ENCODE peak calls at places on chromosomes 11 and 22, in four cellular contexts. M, Z, I and N are unnamed samples.

GRCh38 chr22:20437253-20438065 is at the start of gene SCARF2:
- DNase-seq in M (no peak), Z (no peak), I (no peak), N (peak; percentile 40)

GRCh38 chr11:124085583-124085982 is 29.7 kb upstream of the VWA5A start:
- DNase-seq in M (no peak), Z (no peak), I (no peak), N (no peak)

GRCh38 chr11:35327829-35328228 is 91.5 kb downstream of the SLC1A2 start:
- DNase-seq in M (no peak), Z (no peak), I (no peak), N (no peak)

GRCh38 chr22:19988331-19988808 is 28.3 kb downstream of the ARVCF start:
- DNase-seq in M (no peak), Z (no peak), I (no peak), N (no peak)

GRCh38 chr22:26590525-26590858 is 560 bp upstream of the TPST2 start:
- DNase-seq in M (no peak), Z (no peak), I (no peak), N (peak; percentile 26)

GRCh38 chr11:73141309-73142127 is 600 bp downstream of the FCHSD2 start:
- DNase-seq in M (peak; percentile 63), Z (peak; percentile 61), I (peak; percentile 72), N (peak; percentile 67)

GRCh38 chr11:6681949-6682348 is 1.2 kb downstream of the MRPL17 start:
- DNase-seq in M (no peak), Z (no peak), I (no peak), N (peak; percentile 7)

GRCh38 chr11:11450744-11451362 is 97.8 kb upstream of the CSNK2A3 start:
- DNase-seq in M (no peak), Z (no peak), I (no peak), N (no peak)

GRCh38 chr22:47628477-47629272 is 866.2 kb downstream of the TBC1D22A start:
- DNase-seq in M (no peak), Z (no peak), I (no peak), N (no peak)

GRCh38 chr11:130103296-130103814 is 33.7 kb downstream of the APLP2 start:
- DNase-seq in M (no peak), Z (no peak), I (no peak), N (no peak)

GRCh38 chr22:37747090-37747714 is 50.4 kb downstream of the TRIOBP start:
- DNase-seq in M (peak; percentile 17), Z (no peak), I (no peak), N (peak; percentile 26)

GRCh38 chr11:122785156-122785605 is 53.1 kb upstream of the CRTAM start:
- DNase-seq in M (no peak), Z (no peak), I (no peak), N (no peak)

GRCh38 chr11:85694385-85694980 is 8.5 kb upstream of the CCDC89 start:
- DNase-seq in M (no peak), Z (no peak), I (no peak), N (peak; percentile 56)

GRCh38 chr11:29641201-29641600 is 375.6 kb downstream of the KCNA4 start:
- DNase-seq in M (no peak), Z (no peak), I (no peak), N (no peak)

GRCh38 chr22:30251661-30252226 is 5.2 kb upstream of the LIF start:
- DNase-seq in M (no peak), Z (no peak), I (no peak), N (no peak)

GRCh38 chr11:67583319-67584204 is at the start of gene GSTP1:
- DNase-seq in M (peak; percentile 86), Z (peak; percentile 86), I (peak; percentile 79), N (peak; percentile 78)

GRCh38 chr22:46625843-46626349 is 5.7 kb downstream of the GRAMD4 start:
- DNase-seq in M (no peak), Z (no peak), I (no peak), N (no peak)

GRCh38 chr11:68579455-68579854 is 104.9 kb upstream of the GAL start:
- DNase-seq in M (no peak), Z (no peak), I (no peak), N (no peak)

GRCh38 chr11:65560555-65561418 is 2.6 kb upstream of the LTBP3 start:
- DNase-seq in M (no peak), Z (no peak), I (no peak), N (peak; percentile 25)